ENCODE peak calls at places on chromosomes 1 and 21, in seven cellular contexts. W is mesenteric fat pad; A is AG10803; Y is activated CD4-positive, alpha-beta T cell treated with anti-CD3 and anti-CD28 coated beads for 48 hours; O is progenitor cell of endocrine pancreas; M is left cardiac atrium; P is stimulated activated CD8-positive, alpha-beta memory T cell treated with anti-CD3 and anti-CD28 coated beads, Interleukin-4, amount 100 ng/mL, for 24 hours. C is an unnamed sample.

GRCh38 chr1:183289104-183289503 is 103.0 kb downstream of the LAMC2 start:
- DNase-seq in W (no peak), A (no peak), Y (no peak), O (no peak), M (no peak), P (no peak), C (no peak)

GRCh38 chr1:23098463-23099170 is 70.0 kb downstream of the LUZP1 start:
- DNase-seq in W (no peak), A (peak), Y (peak), O (peak), M (peak), P (no peak), C (peak)

GRCh38 chr1:53848025-53848424 is 9.9 kb upstream of the NDC1 start:
- DNase-seq in W (no peak), A (peak), Y (no peak), O (no peak), M (no peak), P (no peak), C (no peak)

GRCh38 chr1:168637350-168637991 is 61.1 kb downstream of the XCL1 start:
- DNase-seq in W (no peak), A (no peak), Y (no peak), O (no peak), M (no peak), P (no peak), C (peak)

GRCh38 chr21:34740198-34740597 is 71.4 kb downstream of the CLIC6 start:
- DNase-seq in W (no peak), A (no peak), Y (no peak), O (no peak), M (no peak), P (no peak), C (no peak)

GRCh38 chr1:80054129-80054528 is 1047.6 kb upstream of the ADGRL4 start:
- DNase-seq in W (no peak), A (peak), Y (no peak), O (no peak), M (no peak), P (no peak), C (no peak)

GRCh38 chr1:207822602-207823451 is 71.0 kb downstream of the CD46 start:
- DNase-seq in W (no peak), A (peak), Y (peak), O (no peak), M (peak), P (peak), C (no peak)

GRCh38 chr1:23613191-23614126 is 54.2 kb upstream of the ID3 start:
- DNase-seq in W (no peak), A (no peak), Y (peak), O (no peak), M (no peak), P (no peak), C (no peak)

GRCh38 chr1:159945483-159946241 is at the start of gene IGSF9:
- DNase-seq in W (peak), A (peak), Y (peak), O (peak), M (peak), P (peak), C (peak)

GRCh38 chr1:10891081-10891480 is 94.6 kb upstream of the CASZ1 start:
- DNase-seq in W (no peak), A (no peak), Y (no peak), O (no peak), M (no peak), P (no peak), C (no peak)

GRCh38 chr1:19000065-19000464 is 43.6 kb upstream of the IFFO2 start:
- DNase-seq in W (no peak), A (no peak), Y (no peak), O (no peak), M (no peak), P (no peak), C (no peak)

GRCh38 chr1:172642970-172643369 is 15.9 kb upstream of the FASLG start:
- DNase-seq in W (no peak), A (no peak), Y (no peak), O (no peak), M (no peak), P (no peak), C (no peak)

GRCh38 chr21:26445440-26445839 is 127.6 kb downstream of the CYYR1 start:
- DNase-seq in W (no peak), A (peak), Y (no peak), O (no peak), M (no peak), P (no peak), C (no peak)

GRCh38 chr1:42774928-42775549 is 8.0 kb downstream of the C1orf50 start:
- DNase-seq in W (no peak), A (no peak), Y (no peak), O (no peak), M (no peak), P (no peak), C (no peak)

GRCh38 chr1:200740291-200741212 is 1.9 kb downstream of the CAMSAP2 start:
- DNase-seq in W (no peak), A (peak), Y (no peak), O (no peak), M (no peak), P (no peak), C (no peak)

GRCh38 chr1:208980590-208980989 is 602.9 kb upstream of the CAMK1G start:
- DNase-seq in W (no peak), A (no peak), Y (no peak), O (no peak), M (no peak), P (no peak), C (no peak)

GRCh38 chr1:117572546-117572945 is 33.3 kb upstream of the TENT5C start:
- DNase-seq in W (peak), A (no peak), Y (peak), O (no peak), M (no peak), P (no peak), C (no peak)

GRCh38 chr1:116502915-116503314 is 67.9 kb downstream of the CD58 start:
- DNase-seq in W (no peak), A (no peak), Y (no peak), O (no peak), M (no peak), P (no peak), C (no peak)

GRCh38 chr21:37006521-37007291 is at the start of gene RIPPLY3:
- DNase-seq in W (peak), A (peak), Y (peak), O (peak), M (no peak), P (no peak), C (no peak)

GRCh38 chr1:81894867-81895266 is 94.1 kb downstream of the ADGRL2 start:
- DNase-seq in W (no peak), A (no peak), Y (no peak), O (no peak), M (no peak), P (no peak), C (no peak)

GRCh38 chr1:230784163-230784562 is 37.0 kb downstream of the CAPN9 start:
- DNase-seq in W (no peak), A (no peak), Y (no peak), O (no peak), M (no peak), P (no peak), C (no peak)

GRCh38 chr1:115458426-115459114 is 120.5 kb upstream of the NGF start:
- DNase-seq in W (no peak), A (no peak), Y (no peak), O (no peak), M (no peak), P (no peak), C (no peak)

GRCh38 chr1:207831517-207832327 is 79.2 kb downstream of the CD34 start:
- DNase-seq in W (peak), A (no peak), Y (peak), O (no peak), M (no peak), P (no peak), C (no peak)